ENCODE peak calls at places on chromosome 13, in five cellular contexts. L, U, A, W and R are unnamed samples.

GRCh38 chr13:75792526-75793187 is 156.5 kb downstream of the LMO7 start:
- DNase-seq in L (no peak), U (no peak), A (no peak), W (no peak), R (no peak)

GRCh38 chr13:35107535-35107934 is 165.5 kb downstream of the NBEA start:
- DNase-seq in L (no peak), U (no peak), A (no peak), W (no peak), R (no peak)

GRCh38 chr13:104008571-104009435 is 942.6 kb upstream of the SLC10A2 start:
- DNase-seq in L (no peak), U (peak), A (no peak), W (no peak), R (no peak)

GRCh38 chr13:30810261-30810701 is 74.9 kb downstream of the ALOX5AP start:
- DNase-seq in L (no peak), U (no peak), A (no peak), W (no peak), R (no peak)

GRCh38 chr13:20869540-20869939 is 33.0 kb downstream of the XPO4 start:
- DNase-seq in L (no peak), U (peak), A (no peak), W (no peak), R (no peak)

GRCh38 chr13:87356314-87356713 is 314.9 kb upstream of the SLITRK5 start:
- DNase-seq in L (no peak), U (no peak), A (no peak), W (no peak), R (no peak)

GRCh38 chr13:22064854-22065646 is 394.2 kb downstream of the FGF9 start:
- DNase-seq in L (no peak), U (no peak), A (no peak), W (no peak), R (no peak)

GRCh38 chr13:83350569-83350968 is 531.7 kb downstream of the SLITRK1 start:
- DNase-seq in L (no peak), U (no peak), A (no peak), W (no peak), R (no peak)

GRCh38 chr13:105342421-105342820 is 1193.0 kb downstream of the EFNB2 start:
- DNase-seq in L (no peak), U (no peak), A (no peak), W (no peak), R (no peak)

GRCh38 chr13:27200413-27201066 is 28.9 kb upstream of the USP12 start:
- DNase-seq in L (no peak), U (no peak), A (no peak), W (no peak), R (no peak)

GRCh38 chr13:46492946-46493345 is 60.0 kb upstream of the LRCH1 start:
- DNase-seq in L (peak), U (peak), A (peak), W (peak), R (no peak)

GRCh38 chr13:49497272-49497671 is 1.5 kb downstream of the PHF11 start:
- DNase-seq in L (no peak), U (no peak), A (no peak), W (no peak), R (no peak)

GRCh38 chr13:59364508-59365187 is 799.1 kb downstream of the DIAPH3 start:
- DNase-seq in L (no peak), U (no peak), A (no peak), W (peak), R (no peak)

GRCh38 chr13:59358014-59358413 is 805.7 kb downstream of the DIAPH3 start:
- DNase-seq in L (no peak), U (no peak), A (no peak), W (no peak), R (no peak)

GRCh38 chr13:59360108-59360507 is 803.6 kb downstream of the DIAPH3 start:
- DNase-seq in L (no peak), U (peak), A (no peak), W (peak), R (no peak)

GRCh38 chr13:59363950-59364349 is 799.8 kb downstream of the DIAPH3 start:
- DNase-seq in L (no peak), U (no peak), A (no peak), W (no peak), R (no peak)

DNA sequence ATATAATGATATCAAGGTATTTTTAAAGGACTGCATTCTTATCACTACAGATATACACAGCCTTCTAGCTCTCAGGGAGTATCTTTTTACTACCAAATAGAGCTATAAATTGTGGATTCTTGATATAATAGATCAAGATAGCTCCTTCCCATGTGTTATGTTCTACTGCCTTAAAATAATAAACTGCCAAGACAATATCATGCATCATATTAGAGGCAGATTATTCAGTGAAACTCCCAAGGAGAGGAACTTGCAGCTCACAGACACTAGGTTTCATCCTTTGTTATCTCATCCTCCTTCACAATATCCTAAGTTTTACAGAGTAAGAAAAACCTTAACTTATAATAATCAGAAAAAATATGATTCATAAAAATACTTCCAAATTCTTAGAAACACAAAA is 802.8 kb downstream of the DIAPH3 start:
- DNase-seq in L (no peak), U (no peak), A (no peak), W (no peak), R (no peak)
- H3K27ac ChIP-seq in L (no peak), U (no peak), A (no peak), W (no peak), R (no peak)

GRCh38 chr13:25372275-25373081 is 704 bp downstream of the ATP8A2 start:
- DNase-seq in L (peak), U (no peak), A (no peak), W (peak), R (no peak)
- TF ChIP-seq EZH2 in L (no peak), U (peak), A (no peak), W (no peak), R (no peak)

GRCh38 chr13:80000679-80001509 is 340.0 kb downstream of the SPRY2 start:
- DNase-seq in L (no peak), U (peak), A (no peak), W (no peak), R (no peak)
- TF ChIP-seq POLR2AphosphoS5 in L (no peak), U (no peak), A (no peak), W (no peak), R (no peak)

GRCh38 chr13:43191561-43191960 is 168.2 kb downstream of the DNAJC15 start:
- DNase-seq in L (no peak), U (no peak), A (no peak), W (no peak), R (no peak)
- H3K27ac ChIP-seq in L (no peak), U (no peak), A (no peak), W (no peak), R (no peak)

DNA sequence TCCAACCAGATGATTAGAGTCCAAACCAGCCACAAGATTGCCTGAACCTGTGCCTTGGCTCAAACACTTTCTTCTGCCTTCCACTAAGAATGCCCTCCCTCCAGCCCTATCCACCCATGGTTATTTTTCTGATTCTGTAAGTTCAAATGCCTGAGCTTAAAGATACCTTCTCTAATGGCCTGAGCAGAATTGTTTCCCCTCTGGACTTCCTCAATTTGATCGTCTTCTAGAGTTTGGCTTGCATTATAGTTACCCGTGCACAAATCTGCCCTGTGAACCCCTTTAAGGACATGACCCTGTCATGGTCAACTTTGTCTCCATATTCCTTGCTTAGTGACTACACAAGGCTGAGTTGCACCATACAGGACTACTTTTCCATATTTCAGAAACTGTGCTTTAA is 481.0 kb downstream of the FOXO1 start:
- DNase-seq in L (no peak), U (no peak), A (no peak), W (no peak), R (no peak)
- TF ChIP-seq EZH2 in L (no peak), U (no peak), A (no peak), W (no peak), R (no peak)

GRCh38 chr13:44575741-44576395 is at the start of gene TSC22D1:
- DNase-seq in L (no peak), U (peak), A (no peak), W (peak), R (no peak)
- TF ChIP-seq POLR2AphosphoS5 in L (no peak), U (peak), A (no peak), W (peak), R (no peak)

GRCh38 chr13:109976206-109976997 is 190.0 kb upstream of the IRS2 start:
- DNase-seq in L (no peak), U (no peak), A (no peak), W (no peak), R (no peak)
- H3K27ac ChIP-seq in L (no peak), U (no peak), A (no peak), W (no peak), R (no peak)

GRCh38 chr13:76887070-76887563 is 912 bp upstream of the KCTD12 start:
- DNase-seq in L (no peak), U (no peak), A (no peak), W (peak), R (no peak)
- TF ChIP-seq EZH2 in L (no peak), U (no peak), A (no peak), W (no peak), R (no peak)

GRCh38 chr13:98503175-98504028 is 73.5 kb downstream of the STK24 start:
- DNase-seq in L (peak), U (no peak), A (no peak), W (no peak), R (no peak)
- TF ChIP-seq POLR2AphosphoS5 in L (no peak), U (no peak), A (no peak), W (no peak), R (no peak)

DNA sequence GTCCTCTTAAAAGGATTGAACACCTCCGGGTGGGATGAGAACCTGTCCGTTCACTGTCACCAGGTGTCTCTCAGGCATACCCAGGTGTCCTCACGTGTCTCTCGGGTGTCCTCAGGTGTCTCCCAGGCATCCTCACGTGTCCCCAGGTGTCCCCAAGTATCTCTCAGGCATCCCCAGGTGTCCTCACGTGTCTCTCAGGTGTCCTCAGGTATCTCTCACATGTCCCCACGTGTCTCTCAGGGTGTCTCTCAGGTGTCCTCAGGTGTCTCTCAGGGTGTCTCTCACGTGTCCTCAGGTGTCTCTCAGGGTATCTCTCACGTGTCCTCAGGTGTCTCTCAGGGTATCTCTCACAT is 33.8 kb downstream of the ATP4B start:
- DNase-seq in L (no peak), U (no peak), A (no peak), W (no peak), R (no peak)
- H3K27ac ChIP-seq in L (no peak), U (no peak), A (peak), W (no peak), R (no peak)